ENCODE peak calls at places on chromosomes 4 and X, in six cellular contexts. B, V, Y, Z, F and J are unnamed samples.
A peak's percentile ranks its signal among the peaks of the same experiment; 100 is the strongest.

GRCh38 chr4:6517171-6517570 is 44.8 kb upstream of the PPP2R2C start:
- DNase-seq in Y (no peak), Z (no peak), B (no peak), F (no peak), V (no peak), J (no peak)

GRCh38 chr4:67542076-67542475 is 3.2 kb downstream of the CENPC start:
- DNase-seq in Y (no peak), F (no peak), B (no peak), V (no peak), Z (no peak), J (no peak)

GRCh38 chr4:155903453-155903852 is at the start of gene TDO2:
- DNase-seq in F (no peak), Y (no peak), B (no peak), V (no peak), Z (no peak), J (no peak)

GRCh38 chr4:168177546-168178149 is 85.3 kb downstream of the ANXA10 start:
- DNase-seq in F (no peak), Y (no peak), V (no peak), B (no peak), Z (no peak), J (no peak)

GRCh38 chrX:2595258-2595657 is 94.5 kb upstream of the DHRSX start:
- DNase-seq in Y (no peak), Z (no peak), B (no peak), F (no peak), V (no peak), J (peak; percentile 52)

GRCh38 chr4:140130677-140131076 is 23.3 kb downstream of the MAML3 start:
- DNase-seq in B (no peak), V (peak; percentile 69), F (no peak), Z (no peak), Y (no peak), J (no peak)

GRCh38 chrX:121308276-121308805 is 260.9 kb downstream of the GLUD2 start:
- DNase-seq in F (peak; percentile 4), Z (no peak), B (no peak), V (peak; percentile 59), Y (peak; percentile 44), J (peak; percentile 28)

GRCh38 chr4:38529189-38530115 is 134.5 kb upstream of the KLF3 start:
- DNase-seq in F (peak; percentile 16), V (no peak), Z (peak; percentile 25), B (peak; percentile 55), Y (peak; percentile 15), J (no peak)

GRCh38 chr4:154124539-154125255 is 335.8 kb upstream of the SFRP2 start:
- DNase-seq in F (no peak), Y (no peak), Z (no peak), V (peak; percentile 56), B (no peak), J (peak; percentile 13)

GRCh38 chrX:148412006-148412405 is 88.4 kb upstream of the AFF2 start:
- DNase-seq in F (no peak), V (no peak), Y (no peak), Z (no peak), B (no peak), J (no peak)

GRCh38 chrX:22366166-22366702 is 93.5 kb downstream of the CBLL2 start:
- DNase-seq in B (no peak), Y (no peak), V (no peak), Z (no peak), F (no peak), J (no peak)

GRCh38 chrX:82081027-82081426 is 879.1 kb downstream of the SH3BGRL start:
- DNase-seq in B (no peak), Z (no peak), F (no peak), V (no peak), Y (peak; percentile 27), J (no peak)

GRCh38 chr4:73010789-73011628 is 58.5 kb downstream of the COX18 start:
- DNase-seq in F (no peak), V (no peak), Z (no peak), B (no peak), Y (no peak), J (no peak)

GRCh38 chr4:6763330-6763851 is 19.1 kb upstream of the KIAA0232 start:
- DNase-seq in F (no peak), B (no peak), Z (no peak), V (no peak), Y (peak; percentile 45), J (no peak)

GRCh38 chr4:7987148-7987989 is 47.7 kb upstream of the AFAP1 start:
- DNase-seq in Z (peak; percentile 67), Y (peak; percentile 87), F (peak; percentile 75), V (peak; percentile 74), B (peak; percentile 71), J (peak; percentile 37)

GRCh38 chrX:71616672-71617529 is 1.4 kb downstream of the CXCR3 start:
- DNase-seq in V (no peak), Z (peak; percentile 24), B (peak; percentile 30), Y (peak; percentile 13), F (no peak), J (no peak)

GRCh38 chr4:146742416-146742815 is 103.7 kb downstream of the POU4F2 start:
- DNase-seq in V (no peak), Y (no peak), Z (no peak), F (no peak), B (no peak), J (no peak)

GRCh38 chr4:88225216-88226107 is 58.9 kb downstream of the PPM1K start:
- DNase-seq in F (no peak), Z (no peak), Y (no peak), V (peak; percentile 60), B (no peak), J (no peak)

GRCh38 chr4:140330311-140330900 is 43.0 kb upstream of the SCOC start:
- DNase-seq in B (no peak), F (no peak), V (no peak), Z (no peak), Y (peak; percentile 45), J (no peak)

GRCh38 chr4:145130788-145131398 is 32.8 kb downstream of the ABCE1 start:
- DNase-seq in Z (no peak), F (no peak), B (no peak), V (peak; percentile 40), Y (no peak), J (peak; percentile 56)

GRCh38 chrX:72247206-72247944 is 8.5 kb upstream of the ERCC6L start:
- DNase-seq in Y (no peak), F (peak; percentile 15), Z (no peak), V (no peak), B (no peak), J (no peak)

GRCh38 chr4:88443486-88443885 is 13.4 kb upstream of the HERC5 start:
- DNase-seq in Y (no peak), Z (no peak), V (no peak), B (no peak), F (no peak), J (no peak)

GRCh38 chrX:155127465-155127864 is 56.2 kb downstream of the BRCC3 start:
- DNase-seq in Z (no peak), Y (no peak), F (no peak), V (no peak), B (no peak), J (no peak)

GRCh38 chr4:6493668-6494304 is 21.4 kb upstream of the PPP2R2C start:
- DNase-seq in F (no peak), B (no peak), Z (no peak), Y (peak; percentile 83), V (no peak), J (no peak)

GRCh38 chr4:150217192-150217591 is 138.9 kb downstream of the DCLK2 start:
- DNase-seq in Y (peak; percentile 65), Z (no peak), B (no peak), F (no peak), V (peak; percentile 37), J (no peak)

GRCh38 chr4:121459056-121459455 is 78.2 kb upstream of the QRFPR start:
- DNase-seq in F (no peak), Z (no peak), Y (no peak), V (no peak), B (no peak), J (no peak)

GRCh38 chr4:10084651-10085320 is 31.8 kb downstream of the WDR1 start:
- DNase-seq in Z (no peak), F (no peak), V (no peak), B (no peak), Y (no peak), J (no peak)

GRCh38 chr4:72875545-72875944 is 194.0 kb downstream of the COX18 start:
- DNase-seq in Y (no peak), V (no peak), Z (no peak), F (no peak), B (no peak), J (no peak)

GRCh38 chr4:149203256-149204001 is 612.2 kb downstream of the IQCM start:
- DNase-seq in Y (no peak), V (peak; percentile 4), F (peak; percentile 77), B (no peak), Z (no peak), J (peak; percentile 45)

GRCh38 chr4:95027906-95028618 is 270.3 kb downstream of the BMPR1B start:
- DNase-seq in Y (peak; percentile 35), V (no peak), Z (no peak), B (no peak), F (no peak), J (no peak)

GRCh38 chr4:140930556-140930955 is 174.4 kb upstream of the TBC1D9 start:
- DNase-seq in V (no peak), Y (no peak), F (no peak), B (no peak), Z (no peak), J (no peak)

GRCh38 chrX:14915596-14915995 is 42.4 kb downstream of the MOSPD2 start:
- DNase-seq in F (no peak), Y (no peak), Z (no peak), V (no peak), B (no peak), J (no peak)

GRCh38 chrX:26918633-26919032 is 544.5 kb downstream of the PPP4R3C start:
- DNase-seq in Z (no peak), V (peak; percentile 63), Y (peak; percentile 77), F (no peak), B (no peak), J (no peak)

GRCh38 chrX:154048398-154048797 is 28.7 kb upstream of the IRAK1 start:
- DNase-seq in B (no peak), Y (no peak), F (no peak), V (no peak), Z (no peak), J (no peak)

GRCh38 chr4:19945979-19946380 is 305.7 kb upstream of the SLIT2 start:
- DNase-seq in Y (no peak), F (no peak), V (peak; percentile 94), B (no peak), Z (no peak), J (peak; percentile 35)

GRCh38 chr4:52883707-52884669 is 21.9 kb downstream of the RASL11B start:
- DNase-seq in Y (no peak), V (no peak), F (no peak), B (no peak), Z (no peak), J (no peak)
- H3K27me3 ChIP-seq in Y (no peaks in the 10 kb centered on the region), V (no peaks in the 10 kb centered on the region), F (no peaks in the 10 kb centered on the region), B (no peaks in the 10 kb centered on the region), Z (no peaks in the 10 kb centered on the region), J (no peaks in the 10 kb centered on the region)

GRCh38 chr4:16090306-16090705 is 6.5 kb upstream of the PROM1 start:
- DNase-seq in Z (no peak), B (no peak), F (no peak), Y (no peak), V (no peak), J (no peak)
- H3K27me3 ChIP-seq in Z (peaks cover 4% of the 10 kb centered on the region), B (peaks cover under 1% of the 10 kb centered on the region), F (no peaks in the 10 kb centered on the region), Y (no peaks in the 10 kb centered on the region), V (peaks cover 10% of the 10 kb centered on the region), J (peaks cover 14% of the 10 kb centered on the region)

GRCh38 chr4:81030061-81030616 is 369 bp upstream of the BMP3 start:
- DNase-seq in B (no peak), Z (no peak), V (no peak), F (no peak), Y (peak; percentile 70), J (no peak)
- H3K27me3 ChIP-seq in B (peaks cover 7% of the 10 kb centered on the region), Z (no peaks in the 10 kb centered on the region), V (peaks cover 29% of the 10 kb centered on the region), F (peaks cover 69% of the 10 kb centered on the region), Y (peaks cover 14% of the 10 kb centered on the region), J (peaks cover 7% of the 10 kb centered on the region)

GRCh38 chr4:96383349-96383748 is 543.5 kb downstream of the PDHA2 start:
- DNase-seq in Z (no peak), Y (no peak), B (no peak), F (no peak), V (no peak), J (no peak)
- H3K27me3 ChIP-seq in Z (no peaks in the 10 kb centered on the region), Y (no peaks in the 10 kb centered on the region), B (no peaks in the 10 kb centered on the region), F (no peaks in the 10 kb centered on the region), V (no peaks in the 10 kb centered on the region), J (no peaks in the 10 kb centered on the region)